ENCODE peak calls at places on chromosomes 4 and X, in eight cellular contexts. D is esophagus muscularis mucosa; I is naive thymus-derived CD8-positive, alpha-beta T cell; V is Karpas-422; T is HCEC 1CT; Y is psoas muscle; P is H54; Q is endothelial cell. K is an unnamed sample.
A peak's percentile ranks its signal among the peaks of the same experiment; 100 is the strongest.

GRCh38 chrX:109393859-109394258 is 88.0 kb downstream of the GUCY2F start:
- DNase-seq in D (no peak), I (no peak), V (peak; percentile 64), T (peak; percentile 1), Y (no peak), P (no peak), Q (no peak), K (no peak)

GRCh38 chrX:134431894-134432293 is 28.1 kb upstream of the HPRT1 start:
- DNase-seq in D (no peak), I (no peak), V (no peak), T (peak; percentile 75), Y (no peak), P (peak; percentile 9), Q (no peak), K (no peak)

GRCh38 chrX:30893206-30893605 is 4.2 kb upstream of the TAB3 start:
- DNase-seq in D (no peak), I (no peak), V (no peak), T (no peak), Y (no peak), P (no peak), Q (no peak), K (no peak)

GRCh38 chr4:155299103-155299502 is 77.7 kb downstream of the MAP9 start:
- DNase-seq in D (no peak), I (no peak), V (no peak), T (no peak), Y (no peak), P (no peak), Q (no peak), K (no peak)

GRCh38 chr4:112509243-112510190 is 6.5 kb downstream of the NEUROG2 start:
- DNase-seq in D (no peak), I (no peak), V (peak; percentile 10), T (no peak), Y (no peak), P (no peak), Q (no peak), K (no peak)

GRCh38 chrX:130079824-130080406 is 30.4 kb downstream of the ELF4 start:
- DNase-seq in D (no peak), I (peak; percentile 62), V (peak; percentile 88), T (peak; percentile 61), Y (peak; percentile 65), P (peak; percentile 61), Q (peak; percentile 53), K (peak; percentile 77)

GRCh38 chrX:38804481-38805293 is 3.4 kb downstream of the MID1IP1 start:
- DNase-seq in D (no peak), I (peak; percentile 39), V (no peak), T (peak; percentile 21), Y (peak; percentile 72), P (no peak), Q (peak; percentile 34), K (no peak)

GRCh38 chrX:73765776-73766465 is 202.9 kb downstream of the CHIC1 start:
- DNase-seq in D (no peak), I (no peak), V (peak; percentile 94), T (no peak), Y (no peak), P (no peak), Q (no peak), K (no peak)

GRCh38 chr4:1765409-1766335 is 27.4 kb upstream of the FGFR3 start:
- DNase-seq in D (no peak), I (no peak), V (no peak), T (no peak), Y (no peak), P (no peak), Q (no peak), K (no peak)

GRCh38 chr4:147312376-147313046 is 168.4 kb upstream of the EDNRA start:
- DNase-seq in D (no peak), I (no peak), V (no peak), T (no peak), Y (no peak), P (no peak), Q (no peak), K (no peak)